ENCODE peak calls at places on chromosomes 7 and 10, in eight cellular contexts. T is body of pancreas, G is gastrocnemius medialis, Y is GM12891, A is IMR-90, S is HepG2, Q is stomach, X is uterus. B is an unnamed sample.

GRCh38 chr10:15027741-15028140 is 16.0 kb upstream of the OLAH start:
- DNase-seq in T (no peak), S (no peak), X (no peak), A (no peak), Q (no peak), Y (no peak), G (no peak), B (no peak)

GRCh38 chr7:42198296-42198695 is 38.7 kb downstream of the GLI3 start:
- DNase-seq in Q (no peak), T (no peak), G (no peak), X (peak), Y (no peak), A (no peak), S (no peak), B (no peak)

GRCh38 chr10:61078542-61078941 is 134.6 kb upstream of the RHOBTB1 start:
- DNase-seq in T (no peak), G (no peak), Q (no peak), X (no peak), A (peak), S (no peak), Y (no peak), B (no peak)

GRCh38 chr7:1843921-1844335 is 173.9 kb downstream of the ELFN1 start:
- DNase-seq in Y (no peak), S (no peak), Q (no peak), X (no peak), A (no peak), G (peak), T (no peak), B (no peak)

GRCh38 chr7:47465191-47465590 is 116.7 kb downstream of the TNS3 start:
- DNase-seq in Y (no peak), A (peak), Q (no peak), S (no peak), X (no peak), G (peak), T (no peak), B (no peak)

GRCh38 chr10:9596368-9596920 is 1421.2 kb upstream of the CELF2 start:
- DNase-seq in S (no peak), Q (no peak), X (no peak), A (peak), G (no peak), Y (no peak), T (no peak), B (peak)

GRCh38 chr7:40757097-40757496 is 622.3 kb downstream of the SUGCT start:
- DNase-seq in X (no peak), S (no peak), Q (no peak), G (no peak), Y (no peak), T (no peak), A (no peak), B (no peak)

GRCh38 chr10:48469516-48470020 is 135.3 kb downstream of the ARHGAP22 start:
- DNase-seq in X (no peak), Y (no peak), Q (peak), S (no peak), G (no peak), T (no peak), A (no peak), B (no peak)

DNA sequence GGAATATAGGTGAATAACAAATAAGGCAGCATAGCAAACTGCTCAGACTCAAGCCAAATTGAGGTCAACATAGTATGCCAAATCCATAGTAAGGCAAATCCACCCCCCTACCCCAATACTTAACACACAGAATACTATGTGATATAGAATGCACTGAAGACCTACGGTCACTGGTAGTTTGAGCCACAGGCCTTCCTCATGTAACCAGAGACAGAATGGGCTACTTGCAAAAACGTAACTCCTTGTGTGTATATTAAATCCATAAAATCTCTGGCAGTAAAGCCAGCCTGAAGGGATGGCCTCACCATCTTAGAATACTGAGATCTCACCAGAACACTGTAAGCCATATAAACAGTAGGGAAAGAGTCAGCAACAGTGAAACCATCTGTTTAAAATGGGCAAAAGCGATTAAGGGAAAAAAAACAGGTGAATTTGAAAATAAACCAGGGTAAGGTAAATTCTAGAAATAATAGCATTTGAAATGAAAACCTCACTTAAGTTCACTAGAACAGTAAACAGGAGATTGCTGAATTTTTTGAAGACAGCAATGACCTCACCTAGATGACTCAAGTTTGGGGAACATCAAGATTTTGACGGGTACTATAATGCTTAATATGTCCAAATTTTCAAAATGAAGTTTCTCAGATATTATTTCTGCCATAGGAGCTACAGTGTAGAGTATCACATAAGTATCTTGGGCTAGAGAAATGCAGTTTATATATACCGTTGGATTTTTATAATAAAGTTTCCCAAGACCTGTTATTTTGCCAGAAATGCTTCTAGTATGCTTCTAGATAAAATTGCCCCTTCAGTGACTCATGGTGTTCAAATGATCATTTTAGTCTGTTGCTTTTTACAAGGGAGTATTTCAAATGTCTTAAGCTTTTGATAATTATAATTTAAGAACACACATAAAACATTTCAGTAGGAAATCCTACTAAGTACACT is 13.9 kb downstream of the HNRNPA2B1 start:
- DNase-seq in T (no peak), Y (no peak), S (no peak), A (no peak), X (no peak), Q (no peak), G (no peak), B (no peak)
- TF ChIP-seq POLR2A in T (no peak), Y (peak), S (peak), A (no peak), X (no peak), Q (no peak), G (no peak), B (no peak)

GRCh38 chr7:100965723-100966541 is 3.4 kb upstream of the MUC12 start:
- DNase-seq in Q (peak), X (peak), G (peak), Y (peak), S (peak), T (peak), A (no peak), B (peak)
- TF ChIP-seq POLR2A in Q (no peak), X (no peak), G (no peak), Y (no peak), S (no peak), T (no peak), A (no peak), B (no peak)

GRCh38 chr7:43616977-43617376 is 34.1 kb downstream of the STK17A start:
- DNase-seq in X (no peak), Q (no peak), G (no peak), T (no peak), Y (no peak), S (no peak), A (no peak), B (no peak)
- TF ChIP-seq POLR2A in X (no peak), Q (no peak), G (no peak), T (no peak), Y (no peak), S (no peak), A (no peak), B (no peak)

GRCh38 chr10:71856619-71857018 is 5.6 kb upstream of the PSAP start:
- DNase-seq in T (no peak), S (no peak), A (no peak), Y (no peak), X (no peak), G (no peak), Q (no peak), B (no peak)

GRCh38 chr10:71857934-71858890 is 7.2 kb upstream of the PSAP start:
- DNase-seq in Q (no peak), S (no peak), X (no peak), A (no peak), T (peak), G (peak), Y (no peak), B (no peak)

GRCh38 chr10:71863203-71863602 is 12.2 kb upstream of the PSAP start:
- DNase-seq in X (no peak), G (no peak), S (no peak), T (no peak), Q (no peak), Y (no peak), A (peak), B (no peak)

GRCh38 chr10:71864861-71865473 is 13.9 kb upstream of the PSAP start:
- DNase-seq in X (no peak), Y (no peak), Q (no peak), A (peak), G (no peak), S (no peak), T (no peak), B (peak)

GRCh38 chr10:71860243-71861029 is 9.4 kb upstream of the PSAP start:
- DNase-seq in G (peak), X (peak), S (peak), Y (peak), Q (peak), A (peak), T (peak), B (peak)
- TF ChIP-seq POLR2A in G (peak), X (peak), S (peak), Y (peak), Q (no peak), A (peak), T (no peak), B (peak)

GRCh38 chr10:43409385-43410109 is 561 bp upstream of the HNRNPF start:
- DNase-seq in T (peak), Q (peak), G (peak), A (no peak), S (no peak), X (peak), Y (no peak), B (no peak)
- TF ChIP-seq POLR2A in T (no peak), Q (no peak), G (no peak), A (no peak), S (peak), X (no peak), Y (peak), B (no peak)

GRCh38 chr10:86755454-86755739 is 1.0 kb upstream of the BMPR1A start:
- DNase-seq in G (no peak), X (no peak), S (no peak), Q (no peak), A (no peak), T (no peak), Y (no peak), B (no peak)

GRCh38 chr10:86756511-86757109 is at the start of gene BMPR1A:
- DNase-seq in Y (no peak), S (no peak), X (no peak), T (peak), G (no peak), Q (peak), A (peak), B (peak)

GRCh38 chr10:86755740-86756510 is 494 bp upstream of the BMPR1A start:
- DNase-seq in Y (peak), S (peak), T (peak), Q (peak), A (peak), G (peak), X (peak), B (peak)

GRCh38 chr10:86758231-86759072 is 2.0 kb downstream of the BMPR1A start:
- DNase-seq in Q (no peak), Y (no peak), X (no peak), S (peak), G (no peak), T (no peak), A (peak), B (no peak)

GRCh38 chr10:86757110-86757790 is 831 bp downstream of the BMPR1A start:
- DNase-seq in Q (peak), S (peak), A (peak), T (peak), Y (no peak), G (peak), X (peak), B (peak)
- TF ChIP-seq POLR2A in Q (peak), S (no peak), A (no peak), T (no peak), Y (no peak), G (no peak), X (no peak), B (no peak)

DNA sequence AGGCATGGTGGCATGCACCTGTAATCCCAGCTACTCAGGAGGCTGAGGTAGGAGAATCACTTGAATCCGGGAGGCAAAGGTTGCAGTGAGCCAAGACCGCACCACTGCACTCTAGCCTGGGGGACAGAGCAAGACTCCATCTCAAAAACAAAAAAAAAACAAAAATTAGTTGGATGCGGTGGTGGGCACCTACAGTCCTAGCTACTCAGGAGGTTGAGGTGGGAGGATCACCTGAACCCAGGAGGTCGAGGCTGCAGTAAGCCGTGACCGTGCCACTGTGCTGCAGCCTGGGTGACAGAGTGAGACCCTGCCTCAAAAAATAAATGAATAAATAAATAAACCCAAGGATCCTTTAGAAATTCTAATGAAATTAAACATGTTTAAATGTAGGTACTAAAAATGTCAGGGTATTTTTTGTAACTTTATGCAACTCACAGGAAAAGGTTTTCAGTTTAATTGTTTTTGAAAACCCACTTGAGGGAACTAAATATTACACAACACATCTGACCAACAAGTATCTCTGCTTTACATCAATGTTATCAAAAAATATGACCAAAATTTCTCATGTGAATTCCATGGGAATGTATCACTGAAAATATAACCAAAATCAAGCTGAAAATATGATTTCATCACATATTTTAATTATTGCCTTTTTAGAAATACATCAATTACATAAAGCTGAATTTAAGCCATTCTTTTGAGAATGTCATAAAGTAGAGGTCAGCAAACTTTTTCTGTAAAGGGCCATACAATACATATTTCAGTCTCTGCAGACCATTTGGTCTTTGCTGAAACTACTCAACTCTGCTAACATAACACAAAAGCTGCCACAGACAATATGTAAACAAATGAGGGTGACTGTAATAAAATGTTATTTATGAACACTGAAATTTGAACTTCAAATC is 23.9 kb downstream of the UPF2 start:
- DNase-seq in Y (no peak), S (no peak), G (no peak), Q (no peak), T (no peak), X (no peak), A (peak), B (no peak)
- TF ChIP-seq POLR2A in Y (no peak), S (no peak), G (no peak), Q (no peak), T (no peak), X (no peak), A (no peak), B (no peak)

GRCh38 chr10:43308986-43309385 is 42.1 kb upstream of the RASGEF1A start:
- DNase-seq in X (peak), G (no peak), A (no peak), Q (no peak), T (peak), S (peak), Y (no peak), B (no peak)
- TF ChIP-seq POLR2A in X (no peak), G (no peak), A (no peak), Q (no peak), T (no peak), S (no peak), Y (no peak), B (no peak)